ENCODE peak calls at places on chromosomes 16 and 17, in ten cellular contexts. E is HCT116; R is Jurkat, Clone E6-1; D is cardiac fibroblast; A is germinal center; L is SHP77; O is COR-L47; C is GM13976; W is NCI-H524; V is T-cell. Q is an unnamed sample.

GRCh38 chr17:45432405-45433113 is at the start of gene ARHGAP27:
- DNase-seq in E (no peak), R (no peak), D (peak), A (peak), L (no peak), O (no peak), C (peak), W (peak), V (no peak), Q (peak)

GRCh38 chr16:63719926-63720325 is 1401.9 kb downstream of the CDH11 start:
- DNase-seq in E (no peak), R (no peak), D (no peak), A (no peak), L (no peak), O (no peak), C (no peak), W (no peak), V (no peak), Q (no peak)

GRCh38 chr16:76194621-76195015 is 82.6 kb upstream of the CNTNAP4 start:
- DNase-seq in E (no peak), R (no peak), D (no peak), A (no peak), L (no peak), O (no peak), C (no peak), W (no peak), V (no peak), Q (no peak)

GRCh38 chr17:60358611-60359225 is 33.2 kb downstream of the USP32 start:
- DNase-seq in E (no peak), R (no peak), D (no peak), A (no peak), L (no peak), O (no peak), C (no peak), W (no peak), V (no peak), Q (no peak)

GRCh38 chr17:81906476-81907218 is 4.6 kb downstream of the PCYT2 start:
- DNase-seq in E (no peak), R (no peak), D (no peak), A (no peak), L (no peak), O (peak), C (no peak), W (no peak), V (no peak), Q (no peak)

GRCh38 chr17:45225051-45225700 is 3.5 kb downstream of the FMNL1 start:
- DNase-seq in E (no peak), R (peak), D (no peak), A (no peak), L (no peak), O (no peak), C (no peak), W (peak), V (no peak), Q (peak)

GRCh38 chr16:19003935-19004334 is 20.2 kb downstream of the TMC7 start:
- DNase-seq in E (no peak), R (no peak), D (no peak), A (no peak), L (no peak), O (no peak), C (no peak), W (no peak), V (no peak), Q (no peak)

GRCh38 chr16:71572497-71573116 is 4.3 kb downstream of the TAT start:
- DNase-seq in E (no peak), R (no peak), D (no peak), A (no peak), L (no peak), O (no peak), C (no peak), W (no peak), V (no peak), Q (no peak)

GRCh38 chr17:43018932-43019331 is 3.3 kb downstream of the VAT1 start:
- DNase-seq in E (no peak), R (peak), D (no peak), A (no peak), L (no peak), O (no peak), C (no peak), W (no peak), V (no peak), Q (no peak)

GRCh38 chr16:10743227-10743609 is 424 bp upstream of the NUBP1 start:
- DNase-seq in E (no peak), R (no peak), D (no peak), A (no peak), L (no peak), O (no peak), C (no peak), W (no peak), V (no peak), Q (no peak)

GRCh38 chr16:48517493-48517892 is 92.5 kb downstream of the N4BP1 start:
- DNase-seq in E (no peak), R (no peak), D (no peak), A (no peak), L (no peak), O (no peak), C (no peak), W (no peak), V (no peak), Q (no peak)